ENCODE peak calls at places on chromosomes 11 and 22, in ten cellular contexts. X is A549, U is Peyer's patch, S is HepG2, Z is testis, A is heart left ventricle, V is uterus, L is adrenal gland, N is breast epithelium, M is stomach. P is an unnamed sample.

GRCh38 chr11:19777342-19778102 is 64.9 kb downstream of the NAV2 start:
- DNase-seq in N (no peak), A (no peak), S (peak; percentile 13), M (no peak), V (no peak), Z (no peak), X (peak; percentile 68), L (no peak), U (no peak), P (no peak)

GRCh38 chr11:24422371-24422770 is 74.5 kb upstream of the LUZP2 start:
- DNase-seq in M (no peak), A (no peak), V (no peak), L (no peak), Z (no peak), X (no peak), S (no peak), N (no peak), U (no peak), P (no peak)

GRCh38 chr11:19079643-19080440 is 19.3 kb upstream of the MRGPRX2 start:
- DNase-seq in Z (no peak), X (no peak), L (peak; percentile 76), A (no peak), V (peak; percentile 25), M (no peak), S (no peak), N (no peak), U (no peak), P (no peak)

GRCh38 chr11:105297463-105297862 is 157.9 kb upstream of the CARD18 start:
- DNase-seq in M (no peak), V (no peak), X (no peak), N (no peak), Z (no peak), L (no peak), A (no peak), U (no peak), S (no peak), P (no peak)

GRCh38 chr11:40230821-40231220 is 1228.6 kb downstream of the LRRC4C start:
- DNase-seq in X (no peak), L (no peak), V (no peak), S (no peak), N (no peak), U (no peak), M (no peak), A (no peak), Z (no peak), P (no peak)

GRCh38 chr11:45157247-45158209 is 11.1 kb downstream of the PRDM11 start:
- DNase-seq in X (no peak), V (no peak), A (no peak), M (no peak), L (no peak), Z (no peak), U (no peak), S (no peak), N (peak; percentile 34), P (no peak)

GRCh38 chr11:18011633-18012313 is 1.1 kb downstream of the SERGEF start:
- DNase-seq in L (no peak), Z (no peak), X (no peak), V (no peak), N (no peak), S (peak; percentile 21), A (no peak), U (no peak), M (no peak), P (no peak)

GRCh38 chr11:93796424-93796823 is 12.3 kb downstream of the MED17 start:
- DNase-seq in U (no peak), S (no peak), M (no peak), Z (no peak), N (no peak), X (no peak), L (no peak), V (no peak), A (no peak), P (no peak)

GRCh38 chr11:12249590-12250260 is 127.6 kb upstream of the PARVA start:
- DNase-seq in U (no peak), N (peak; percentile 73), S (no peak), V (no peak), M (peak; percentile 90), Z (peak; percentile 47), X (no peak), A (no peak), L (no peak), P (no peak)

GRCh38 chr11:43130616-43131015 is 181.2 kb upstream of the API5 start:
- DNase-seq in Z (peak; percentile 26), N (no peak), U (no peak), S (no peak), V (no peak), A (no peak), L (peak; percentile 56), X (no peak), M (no peak), P (no peak)

GRCh38 chr11:8809185-8809584 is 101.8 kb upstream of the AKIP1 start:
- DNase-seq in S (no peak), Z (no peak), U (no peak), L (no peak), A (no peak), V (no peak), X (no peak), M (no peak), N (no peak), P (no peak)

GRCh38 chr11:1103401-1104360 is 29.0 kb downstream of the MUC2 start:
- DNase-seq in N (no peak), X (no peak), A (no peak), L (no peak), Z (no peak), S (no peak), U (no peak), V (no peak), M (no peak), P (no peak)

GRCh38 chr11:127651888-127652221 is 651.3 kb upstream of the KIRREL3 start:
- DNase-seq in Z (no peak), U (no peak), X (no peak), M (no peak), N (no peak), S (no peak), A (no peak), L (no peak), V (no peak), P (no peak)

GRCh38 chr22:50182176-50183081 is 3.3 kb upstream of the TRABD start:
- DNase-seq in N (peak; percentile 85), M (peak; percentile 87), S (no peak), L (peak; percentile 35), X (no peak), A (no peak), Z (no peak), V (no peak), U (no peak), P (no peak)

GRCh38 chr22:43113516-43114251 is 3.1 kb downstream of the BIK start:
- DNase-seq in U (no peak), M (peak; percentile 88), N (peak; percentile 77), L (no peak), S (peak; percentile 24), A (no peak), X (no peak), Z (no peak), V (no peak), P (no peak)

GRCh38 chr11:65150513-65151271 is 16.4 kb upstream of the SYVN1 start:
- DNase-seq in V (peak; percentile 75), L (peak; percentile 98), A (peak; percentile 92), S (peak; percentile 40), N (peak; percentile 97), U (peak; percentile 44), Z (peak; percentile 82), M (peak; percentile 86), X (peak; percentile 95), P (peak; percentile 81)

GRCh38 chr22:20154602-20155183 is 3.8 kb upstream of the CCDC188 start:
- DNase-seq in M (no peak), X (peak; percentile 16), L (no peak), N (no peak), S (no peak), Z (no peak), U (no peak), V (no peak), A (no peak), P (no peak)

GRCh38 chr11:15493921-15494630 is 379.4 kb downstream of the INSC start:
- DNase-seq in A (no peak), U (no peak), N (no peak), Z (no peak), M (peak; percentile 26), X (no peak), S (no peak), V (no peak), L (no peak), P (no peak)

GRCh38 chr22:35538801-35539321 is 1.8 kb upstream of the RASD2 start:
- DNase-seq in Z (no peak), L (peak; percentile 65), U (no peak), V (no peak), M (no peak), S (no peak), A (no peak), X (peak; percentile 42), N (no peak), P (no peak)
- TF ChIP-seq CTCF in Z (no peak), L (peak; percentile 59), U (peak; percentile 58), V (no peak), M (no peak), S (peak; percentile 46), A (peak; percentile 55), X (peak; percentile 16), N (peak; percentile 63), P (no peak)

DNA sequence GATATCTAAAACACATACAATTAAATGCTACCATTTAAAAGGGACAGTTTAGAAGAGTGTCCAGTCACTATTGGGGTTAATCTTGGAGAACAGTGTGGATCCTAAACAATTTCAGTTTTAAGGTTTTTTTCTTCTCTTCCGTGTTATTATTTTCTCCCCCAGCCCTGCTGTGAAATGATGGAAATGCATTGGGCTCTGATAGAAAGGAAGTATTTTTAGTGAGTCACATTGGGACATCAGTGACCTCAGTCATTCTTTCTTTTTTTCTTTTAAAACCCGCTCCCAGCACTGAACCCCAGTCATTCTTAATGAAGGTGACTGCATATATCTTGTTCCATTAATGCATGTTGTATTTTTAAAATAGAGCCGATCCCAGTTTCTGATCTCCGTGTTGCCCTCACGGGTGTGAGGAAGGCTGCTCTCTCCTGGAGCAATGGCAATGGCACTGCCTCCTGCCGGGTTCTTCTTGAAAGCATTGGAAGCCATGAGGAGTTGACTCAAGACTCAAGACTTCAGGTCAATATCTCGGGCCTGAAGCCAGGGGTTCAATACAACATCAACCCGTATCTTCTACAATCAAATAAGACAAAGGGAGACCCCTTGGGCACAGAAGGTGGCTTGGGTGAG is 93.2 kb upstream of the OR4B1 start:
- DNase-seq in Z (no peak), N (no peak), L (no peak), U (no peak), M (no peak), A (no peak), V (no peak), X (no peak), S (no peak), P (peak; percentile 59)
- TF ChIP-seq POLR2A in Z (no peak), N (no peak), L (no peak), U (no peak), M (no peak), A (no peak), V (no peak), X (no peak), S (no peak), P (no peak)

GRCh38 chr11:123193742-123194141 is 1.3 kb downstream of the CLMP start:
- DNase-seq in M (no peak), X (no peak), S (no peak), Z (no peak), A (no peak), V (no peak), U (no peak), N (no peak), L (no peak), P (no peak)
- H3K4me3 ChIP-seq in M (peak overlapping the region; percentile 52), X (peak overlapping the region; percentile 81), S (no peak overlapping the region), Z (no peak overlapping the region), A (peak overlapping the region; percentile 44), V (peak overlapping the region; percentile 57), U (peak overlapping the region; percentile 2), N (peak overlapping the region; percentile 65), L (no peak overlapping the region), P (peak overlapping the region; percentile 22)

GRCh38 chr11:109697140-109697843 is 275.3 kb downstream of the C11orf87 start:
- DNase-seq in X (peak; percentile 0), U (no peak), N (no peak), V (no peak), M (no peak), S (peak; percentile 23), L (peak; percentile 32), Z (peak; percentile 32), A (no peak), P (no peak)
- TF ChIP-seq CTCF in X (peak; percentile 20), U (peak; percentile 46), N (no peak), V (no peak), M (no peak), S (peak; percentile 64), L (peak; percentile 52), Z (peak; percentile 26), A (peak; percentile 34), P (no peak)

P was measured in lower leg skin.